ENCODE peak calls at places on chromosome 2, in four cellular contexts. I, G, H and K are unnamed samples.

GRCh38 chr2:75483878-75484277 is 76.9 kb downstream of the EVA1A start:
- DNase-seq in I (no peak), G (no peak), H (no peak), K (no peak)

GRCh38 chr2:177826897-177827296 is 245.7 kb downstream of the PDE11A start:
- DNase-seq in G (no peak), H (no peak), I (no peak), K (no peak)

GRCh38 chr2:40653829-40654228 is 201.9 kb upstream of the SLC8A1 start:
- DNase-seq in G (no peak), H (peak; percentile 0), I (no peak), K (peak; percentile 29)

GRCh38 chr2:128289439-128289838 is 29.2 kb downstream of the HS6ST1 start:
- DNase-seq in H (no peak), G (no peak), I (no peak), K (no peak)

GRCh38 chr2:115162454-115163293 is 720.2 kb downstream of the DPP10 start:
- DNase-seq in I (no peak), H (no peak), G (no peak), K (no peak)

GRCh38 chr2:28801726-28802125 is 8.9 kb upstream of the SPDYA start:
- DNase-seq in H (peak; percentile 71), G (no peak), I (no peak), K (peak; percentile 43)

GRCh38 chr2:16030206-16031054 is 90.1 kb downstream of the MYCN start:
- DNase-seq in I (no peak), H (no peak), G (no peak), K (no peak)

GRCh38 chr2:22078701-22079100 is 954.9 kb downstream of the TDRD15 start:
- DNase-seq in G (no peak), H (no peak), I (no peak), K (no peak)

GRCh38 chr2:211408485-211408884 is 852.1 kb downstream of the CPS1 start:
- DNase-seq in G (no peak), I (no peak), H (peak; percentile 33), K (peak; percentile 63)

GRCh38 chr2:120710256-120710655 is 25.4 kb upstream of the GLI2 start:
- DNase-seq in I (no peak), G (no peak), H (peak; percentile 63), K (peak; percentile 41)

GRCh38 chr2:3094999-3095958 is 282.3 kb downstream of the EIPR1 start:
- DNase-seq in G (no peak), I (no peak), H (no peak), K (no peak)